ENCODE peak calls at places on chromosome 21, in four cellular contexts. D is Peyer's patch, S is transverse colon, L is prostate gland. B is an unnamed sample.

GRCh38 chr21:37119421-37120218 is 46.6 kb downstream of the TTC3 start:
- DNase-seq in L (no peak), S (no peak), D (no peak), B (no peak)

GRCh38 chr21:32300117-32300681 is 1.5 kb downstream of the MRAP start:
- DNase-seq in D (no peak), S (no peak), L (no peak), B (no peak)

GRCh38 chr21:31892686-31893085 is 19.9 kb downstream of the HUNK start:
- DNase-seq in S (no peak), L (no peak), D (no peak), B (no peak)

GRCh38 chr21:21816778-21817177 is 818.6 kb downstream of the NCAM2 start:
- DNase-seq in S (no peak), D (no peak), L (no peak), B (no peak)

GRCh38 chr21:33434770-33435360 is 31.7 kb downstream of the IFNGR2 start:
- DNase-seq in D (no peak), S (no peak), L (no peak), B (no peak)

GRCh38 chr21:45986316-45987051 is 4.9 kb downstream of the COL6A1 start:
- DNase-seq in S (peak; percentile 7), L (no peak), D (no peak), B (no peak)

GRCh38 chr21:22711636-22712035 is 1713.4 kb downstream of the NCAM2 start:
- DNase-seq in S (no peak), D (no peak), L (no peak), B (peak; percentile 60)

GRCh38 chr21:46316708-46317324 is 6.9 kb downstream of the C21orf58 start:
- DNase-seq in S (no peak), D (no peak), L (no peak), B (no peak)

GRCh38 chr21:30126575-30126974 is 40.0 kb downstream of the CLDN17 start:
- DNase-seq in D (no peak), L (no peak), S (no peak), B (no peak)

GRCh38 chr21:27057997-27058396 is 91.1 kb upstream of the ADAMTS5 start:
- DNase-seq in S (no peak), L (no peak), D (no peak), B (no peak)

GRCh38 chr21:41360072-41360821 is 1.6 kb upstream of the MX2 start:
- DNase-seq in D (peak; percentile 22), L (peak; percentile 69), S (peak; percentile 73), B (peak; percentile 61)

GRCh38 chr21:36385233-36385908 is at the start of gene CHAF1B:
- DNase-seq in D (peak; percentile 75), S (peak; percentile 81), L (peak; percentile 75), B (no peak)

GRCh38 chr21:37153193-37153934 is 80.3 kb downstream of the TTC3 start:
- DNase-seq in D (no peak), L (peak; percentile 40), S (peak; percentile 58), B (no peak)

GRCh38 chr21:41387042-41387819 is 25.4 kb downstream of the MX2 start:
- DNase-seq in L (no peak), S (no peak), D (no peak), B (no peak)

GRCh38 chr21:31898898-31899630 is 26.2 kb downstream of the HUNK start:
- DNase-seq in D (no peak), L (no peak), S (no peak), B (no peak)

GRCh38 chr21:37489553-37489952 is 123.0 kb downstream of the DYRK1A start:
- DNase-seq in D (no peak), S (no peak), L (no peak), B (no peak)

GRCh38 chr21:37294674-37295073 is 27.5 kb upstream of the VPS26C start:
- DNase-seq in L (no peak), S (no peak), D (no peak), B (no peak)

GRCh38 chr21:25578070-25578961 is 29.0 kb downstream of the MRPL39 start:
- DNase-seq in L (no peak), S (no peak), D (no peak), B (no peak)

GRCh38 chr21:32371913-32372314 is 20.9 kb downstream of the URB1 start:
- DNase-seq in S (no peak), D (no peak), L (peak; percentile 86), B (no peak)

GRCh38 chr21:34668803-34669148 is at the start of gene CLIC6:
- DNase-seq in S (peak; percentile 38), D (peak; percentile 18), L (no peak), B (no peak)

GRCh38 chr21:29114765-29115164 is 15.7 kb upstream of the MAP3K7CL start:
- DNase-seq in S (no peak), D (no peak), L (no peak), B (no peak)

GRCh38 chr21:26405735-26406361 is 167.2 kb downstream of the CYYR1 start:
- DNase-seq in D (no peak), S (no peak), L (no peak), B (no peak)

GRCh38 chr21:26199471-26199870 is 28.9 kb upstream of the APP start:
- DNase-seq in L (no peak), S (no peak), D (no peak), B (no peak)

GRCh38 chr21:27190601-27191000 is 223.7 kb upstream of the ADAMTS5 start:
- DNase-seq in S (no peak), D (no peak), L (peak; percentile 67), B (peak; percentile 87)

GRCh38 chr21:35208117-35208516 is 159.0 kb upstream of the RUNX1 start:
- DNase-seq in D (no peak), L (no peak), S (no peak), B (no peak)

GRCh38 chr21:25220954-25221353 is 386.3 kb downstream of the MRPL39 start:
- DNase-seq in S (no peak), L (no peak), D (no peak), B (no peak)

GRCh38 chr21:31128234-31128633 is 90.0 kb upstream of the KRTAP19-8 start:
- DNase-seq in D (no peak), L (no peak), S (no peak), B (no peak)

GRCh38 chr21:22710725-22711124 is 1712.5 kb downstream of the NCAM2 start:
- DNase-seq in D (no peak), L (no peak), S (no peak), B (no peak)

GRCh38 chr21:36403713-36404112 is 18.5 kb downstream of the CHAF1B start:
- DNase-seq in S (no peak), D (no peak), L (no peak), B (no peak)

GRCh38 chr21:31731112-31731801 is 661 bp downstream of the SCAF4 start:
- DNase-seq in S (peak; percentile 72), D (peak; percentile 53), L (peak; percentile 35), B (no peak)

GRCh38 chr21:35989185-35989735 is 71.1 kb downstream of the SETD4 start:
- DNase-seq in S (no peak), D (no peak), L (no peak), B (no peak)

GRCh38 chr21:37753122-37753599 is 163.1 kb downstream of the KCNJ6 start:
- DNase-seq in S (no peak), L (no peak), D (no peak), B (no peak)

GRCh38 chr21:41226853-41227252 is 58.9 kb downstream of the BACE2 start:
- DNase-seq in D (no peak), S (no peak), L (no peak), B (no peak)

GRCh38 chr21:34282223-34282622 is 81.6 kb upstream of the KCNE2 start:
- DNase-seq in D (no peak), L (no peak), S (no peak), B (no peak)

GRCh38 chr21:23968722-23969647 is 1638.3 kb downstream of the MRPL39 start:
- DNase-seq in S (peak; percentile 45), D (peak; percentile 80), L (no peak), B (no peak)
- H3K4me3 ChIP-seq in S (no peak overlapping the region), D (peak overlapping the region; percentile 3), L (no peak overlapping the region), B (no peak overlapping the region)

DNA sequence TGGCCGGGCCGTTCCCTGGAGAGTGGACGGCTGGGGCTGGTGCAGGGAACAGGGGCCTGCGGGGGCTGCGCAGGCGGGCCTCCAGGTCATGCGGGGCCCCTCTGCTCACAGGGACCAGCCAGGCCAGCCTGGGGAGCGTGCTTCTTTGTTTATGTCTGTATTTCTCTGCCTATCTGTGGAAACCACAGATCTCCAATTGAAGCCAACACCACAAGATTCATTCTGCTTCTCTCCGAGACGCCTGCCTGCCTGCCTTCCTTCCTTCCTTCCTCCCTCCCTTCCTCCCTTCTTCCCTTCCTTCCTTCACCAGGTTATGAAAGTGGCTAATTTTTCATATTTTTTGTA is 39.9 kb upstream of the HMGN1 start:
- DNase-seq in D (no peak), L (no peak), S (no peak), B (no peak)
- TF ChIP-seq CTCF in D (no peak), L (no peak), S (no peak), B (no peak)

DNA sequence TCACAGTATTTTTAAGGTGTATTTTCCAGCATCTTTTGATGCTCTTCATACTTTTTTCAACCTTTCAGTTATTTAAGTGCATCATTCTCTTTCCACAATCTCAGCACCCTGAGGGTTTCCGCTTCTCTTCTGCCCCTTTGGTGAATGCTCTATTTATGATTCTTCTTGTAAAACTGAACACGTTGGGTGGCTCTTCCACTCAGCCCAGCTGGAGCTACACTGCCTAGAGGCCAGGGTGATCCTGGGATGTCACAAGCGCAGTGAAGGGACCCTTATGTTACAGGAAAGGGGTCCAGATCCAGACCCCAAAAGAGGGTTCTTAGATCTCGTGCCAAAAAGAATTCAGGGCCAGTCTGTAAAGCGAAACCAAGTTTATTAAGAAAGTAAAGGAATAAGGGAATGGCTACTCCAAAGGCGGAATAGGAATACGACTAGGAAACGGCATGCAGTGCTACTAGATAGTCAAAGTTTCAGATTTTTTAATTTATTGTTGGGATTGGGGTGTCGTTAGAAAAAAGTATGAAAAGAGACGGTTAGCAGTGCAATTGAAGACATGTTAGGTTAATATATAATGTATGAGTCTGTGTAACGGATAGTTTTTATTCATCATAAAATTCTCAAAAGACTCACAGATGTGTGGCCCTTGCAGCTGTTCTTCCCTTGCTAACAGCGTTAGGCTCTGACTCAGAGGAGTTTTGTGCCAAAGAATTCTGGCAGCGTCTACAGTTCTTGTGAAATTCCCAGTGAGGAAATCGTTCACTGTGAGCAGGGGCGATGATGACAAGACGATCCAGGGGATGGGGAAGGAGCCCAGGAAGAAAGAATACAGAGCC is 14.4 kb upstream of the ERVH48-1 start:
- DNase-seq in L (peak; percentile 84), D (peak; percentile 19), S (peak; percentile 73), B (peak; percentile 70)
- H3K4me3 ChIP-seq in L (no peak overlapping the region), D (no peak overlapping the region), S (no peak overlapping the region), B (no peak overlapping the region)

GRCh38 chr21:44742418-44743153 is 31.2 kb upstream of the TSPEAR start:
- DNase-seq in S (no peak), D (no peak), L (no peak), B (no peak)
- TF ChIP-seq CTCF in S (peak; percentile 6), D (peak; percentile 41), L (no peak), B (peak; percentile 47)

GRCh38 chr21:15797577-15798363 is 68.0 kb downstream of the USP25 start:
- DNase-seq in L (no peak), D (no peak), S (no peak), B (no peak)
- H3K4me3 ChIP-seq in L (no peak overlapping the region), D (no peak overlapping the region), S (no peak overlapping the region), B (no peak overlapping the region)

GRCh38 chr21:18164933-18165332 is 79.7 kb upstream of the CHODL start:
- DNase-seq in L (no peak), S (no peak), D (no peak), B (no peak)
- TF ChIP-seq CTCF in L (no peak), S (no peak), D (no peak), B (peak; percentile 42)